ENCODE peak calls at places on chromosomes 6 and 20, in six cellular contexts. V is activated B cell treated with CpG ODN at 0.5 μM for 24 hours, Q is activated T-cell treated with anti-CD3 and anti-CD28 coated beads for 1 hour, Y is naive B cell, X is NCI-H2081, E is posterior cingulate gyrus. P is an unnamed sample.

GRCh38 chr20:49356676-49357075 is 78.8 kb upstream of the ZNFX1 start:
- DNase-seq in V (no peak), Q (no peak), Y (no peak), X (peak), E (no peak), P (no peak)

GRCh38 chr20:62427172-62428007 is at the start of gene RBBP8NL:
- DNase-seq in V (no peak), Q (no peak), Y (no peak), X (no peak), E (no peak), P (no peak)

GRCh38 chr6:41055149-41055548 is 2.1 kb downstream of the APOBEC2 start:
- DNase-seq in V (no peak), Q (no peak), Y (no peak), X (no peak), E (no peak), P (no peak)

GRCh38 chr20:51493346-51493791 is 49.1 kb downstream of the NFATC2 start:
- DNase-seq in V (no peak), Q (no peak), Y (no peak), X (no peak), E (no peak), P (no peak)

GRCh38 chr6:11810854-11811643 is 32.4 kb upstream of the ADTRP start:
- DNase-seq in V (no peak), Q (no peak), Y (no peak), X (peak), E (peak), P (no peak)

GRCh38 chr6:167921831-167922230 is 75.6 kb upstream of the KIF25 start:
- DNase-seq in V (no peak), Q (no peak), Y (no peak), X (no peak), E (no peak), P (no peak)

GRCh38 chr6:52161689-52162438 is 24.3 kb upstream of the IL17A start:
- DNase-seq in V (no peak), Q (no peak), Y (no peak), X (no peak), E (no peak), P (no peak)

GRCh38 chr20:60132827-60133549 is 174.8 kb downstream of the CDH26 start:
- DNase-seq in V (no peak), Q (no peak), Y (no peak), X (no peak), E (no peak), P (no peak)

GRCh38 chr20:2006452-2007381 is 12.9 kb upstream of the PDYN start:
- DNase-seq in V (no peak), Q (no peak), Y (peak), X (peak), E (no peak), P (peak)

GRCh38 chr6:5514353-5514752 is 253.0 kb downstream of the FARS2 start:
- DNase-seq in V (no peak), Q (no peak), Y (no peak), X (no peak), E (no peak), P (no peak)

GRCh38 chr20:62795023-62795761 is 1.1 kb upstream of the MRGBP start:
- DNase-seq in V (peak), Q (peak), Y (peak), X (peak), E (peak), P (peak)

GRCh38 chr20:63917811-63918210 is 22.9 kb downstream of the DNAJC5 start:
- DNase-seq in V (no peak), Q (no peak), Y (no peak), X (no peak), E (peak), P (no peak)

GRCh38 chr20:42483694-42484303 is 705.9 kb downstream of the PTPRT start:
- DNase-seq in V (no peak), Q (no peak), Y (no peak), X (no peak), E (no peak), P (peak)

GRCh38 chr6:130697661-130698535 is 129.3 kb upstream of the SMLR1 start:
- DNase-seq in V (no peak), Q (peak), Y (peak), X (peak), E (no peak), P (peak)

GRCh38 chr6:41470341-41471063 is 75.7 kb upstream of the FOXP4 start:
- DNase-seq in V (no peak), Q (no peak), Y (no peak), X (no peak), E (no peak), P (no peak)

GRCh38 chr20:61737346-61737745 is 328.3 kb downstream of the TAF4 start:
- DNase-seq in V (no peak), Q (no peak), Y (no peak), X (no peak), E (peak), P (no peak)

GRCh38 chr6:7475081-7475480 is 66.4 kb upstream of the DSP start:
- DNase-seq in V (no peak), Q (no peak), Y (no peak), X (no peak), E (no peak), P (no peak)

GRCh38 chr20:54535045-54535444 is 59.7 kb downstream of the DOK5 start:
- DNase-seq in V (no peak), Q (no peak), Y (no peak), X (no peak), E (no peak), P (no peak)

GRCh38 chr6:134882426-134883038 is 67.4 kb downstream of the ALDH8A1 start:
- DNase-seq in V (peak), Q (peak), Y (peak), X (peak), E (peak), P (peak)

GRCh38 chr6:151544453-151544852 is 50.6 kb downstream of the CCDC170 start:
- DNase-seq in V (no peak), Q (no peak), Y (no peak), X (no peak), E (no peak), P (no peak)

GRCh38 chr20:2914160-2914559 is 40.9 kb downstream of the PTPRA start:
- DNase-seq in V (no peak), Q (no peak), Y (no peak), X (peak), E (no peak), P (no peak)

GRCh38 chr6:156413156-156413555 is 364.0 kb upstream of the ARID1B start:
- DNase-seq in V (no peak), Q (no peak), Y (no peak), X (no peak), E (no peak), P (no peak)

GRCh38 chr20:32539817-32540675 is 45.1 kb downstream of the NOL4L start:
- DNase-seq in V (peak), Q (peak), Y (no peak), X (no peak), E (peak), P (no peak)

GRCh38 chr6:74931567-74931966 is 274.3 kb downstream of the COL12A1 start:
- DNase-seq in V (no peak), Q (no peak), Y (no peak), X (no peak), E (no peak), P (no peak)

GRCh38 chr6:38024908-38025307 is 205.4 kb downstream of the ZFAND3 start:
- DNase-seq in V (no peak), Q (no peak), Y (no peak), X (no peak), E (no peak), P (no peak)

GRCh38 chr6:163309491-163310026 is 105.0 kb upstream of the QKI start:
- DNase-seq in V (no peak), Q (no peak), Y (no peak), X (no peak), E (no peak), P (no peak)